ENCODE peak calls at places on chromosomes 6 and 20, in six cellular contexts. D, F, Y, J, G and R are unnamed samples.

GRCh38 chr20:18857640-18858039 is 44.1 kb downstream of the SCP2D1 start:
- DNase-seq in D (no peak), F (no peak), Y (no peak), J (no peak), G (no peak), R (no peak)

GRCh38 chr6:53413326-53413725 is 64.6 kb upstream of the ELOVL5 start:
- DNase-seq in D (no peak), F (no peak), Y (no peak), J (no peak), G (no peak), R (no peak)

GRCh38 chr6:7151381-7151780 is 43.6 kb downstream of the RREB1 start:
- DNase-seq in D (no peak), F (no peak), Y (no peak), J (no peak), G (no peak), R (no peak)

GRCh38 chr20:46575794-46576495 is 25.5 kb upstream of the OCSTAMP start:
- DNase-seq in D (no peak), F (no peak), Y (no peak), J (no peak), G (no peak), R (no peak)

GRCh38 chr6:34155471-34156300 is 9.8 kb upstream of the GRM4 start:
- DNase-seq in D (no peak), F (no peak), Y (no peak), J (no peak), G (no peak), R (peak; percentile 3)

GRCh38 chr20:59122377-59122932 is 41.2 kb upstream of the ZNF831 start:
- DNase-seq in D (no peak), F (no peak), Y (no peak), J (no peak), G (no peak), R (no peak)

GRCh38 chr6:26571592-26572296 is 25.0 kb upstream of the ABT1 start:
- DNase-seq in D (no peak), F (peak; percentile 72), Y (peak; percentile 75), J (peak; percentile 76), G (peak; percentile 50), R (no peak)

GRCh38 chr6:122649701-122650100 is 39.5 kb downstream of the PKIB start:
- DNase-seq in D (no peak), F (no peak), Y (no peak), J (no peak), G (no peak), R (no peak)

GRCh38 chr20:64168381-64169088 is 4.3 kb downstream of the MYT1 start:
- DNase-seq in D (no peak), F (no peak), Y (no peak), J (peak; percentile 17), G (no peak), R (no peak)

GRCh38 chr6:42532038-42532669 is 31.7 kb upstream of the UBR2 start:
- DNase-seq in D (no peak), F (peak; percentile 29), Y (no peak), J (peak; percentile 11), G (no peak), R (peak; percentile 39)

GRCh38 chr6:84282566-84282965 is 55.1 kb upstream of the CEP162 start:
- DNase-seq in D (no peak), F (no peak), Y (no peak), J (peak; percentile 69), G (no peak), R (no peak)

GRCh38 chr6:12717356-12717755 is 789 bp downstream of the PHACTR1 start:
- DNase-seq in D (no peak), F (no peak), Y (no peak), J (no peak), G (no peak), R (no peak)

GRCh38 chr6:35496036-35496850 is 636 bp downstream of the TEAD3 start:
- DNase-seq in D (peak; percentile 72), F (peak; percentile 64), Y (no peak), J (peak; percentile 78), G (peak; percentile 50), R (peak; percentile 78)

GRCh38 chr6:38178584-38178886 is 359.0 kb downstream of the ZFAND3 start:
- DNase-seq in D (no peak), F (no peak), Y (no peak), J (no peak), G (no peak), R (no peak)

GRCh38 chr6:111614833-111615582 is 9.3 kb upstream of the TRAF3IP2 start:
- DNase-seq in D (no peak), F (peak; percentile 87), Y (no peak), J (peak; percentile 54), G (no peak), R (no peak)

GRCh38 chr6:144586986-144587385 is 301.9 kb downstream of the UTRN start:
- DNase-seq in D (no peak), F (no peak), Y (no peak), J (no peak), G (no peak), R (no peak)

GRCh38 chr6:23031986-23032385 is 462.6 kb downstream of the HDGFL1 start:
- DNase-seq in D (no peak), F (no peak), Y (no peak), J (no peak), G (no peak), R (no peak)

GRCh38 chr6:33935439-33936080 is 131.8 kb upstream of the MLN start:
- DNase-seq in D (no peak), F (no peak), Y (no peak), J (no peak), G (no peak), R (no peak)

GRCh38 chr6:3805448-3806123 is 43.6 kb upstream of the FAM50B start:
- DNase-seq in D (no peak), F (no peak), Y (no peak), J (no peak), G (no peak), R (no peak)

GRCh38 chr20:62339647-62340062 is 27.5 kb downstream of the LAMA5 start:
- DNase-seq in D (no peak), F (no peak), Y (no peak), J (no peak), G (no peak), R (no peak)

GRCh38 chr20:60062431-60063336 is 104.5 kb downstream of the CDH26 start:
- DNase-seq in D (peak; percentile 70), F (no peak), Y (peak; percentile 51), J (peak; percentile 61), G (no peak), R (peak; percentile 31)

GRCh38 chr6:87436435-87436834 is 28.7 kb downstream of the CFAP206 start:
- DNase-seq in D (no peak), F (peak; percentile 45), Y (no peak), J (peak; percentile 54), G (no peak), R (peak; percentile 15)

GRCh38 chr6:165659945-165660862 is 2.8 kb downstream of the PDE10A start:
- DNase-seq in D (no peak), F (no peak), Y (peak; percentile 58), J (peak; percentile 68), G (peak; percentile 44), R (no peak)

GRCh38 chr6:154974485-154975149 is 20.5 kb upstream of the TIAM2 start:
- DNase-seq in D (no peak), F (no peak), Y (no peak), J (no peak), G (no peak), R (no peak)

GRCh38 chr20:11799131-11799800 is 118.4 kb upstream of the BTBD3 start:
- DNase-seq in D (no peak), F (no peak), Y (no peak), J (no peak), G (no peak), R (no peak)

GRCh38 chr6:143485967-143486366 is 25.6 kb downstream of the FUCA2 start:
- DNase-seq in D (no peak), F (no peak), Y (no peak), J (no peak), G (no peak), R (no peak)

GRCh38 chr6:148972481-148972880 is 225.7 kb downstream of the UST start:
- DNase-seq in D (peak; percentile 80), F (peak; percentile 63), Y (peak; percentile 59), J (peak; percentile 63), G (no peak), R (no peak)

GRCh38 chr6:130517444-130517931 is 151.7 kb downstream of the TMEM200A start:
- DNase-seq in D (no peak), F (no peak), Y (no peak), J (no peak), G (no peak), R (no peak)

GRCh38 chr6:40998661-40999060 is 40.4 kb downstream of the UNC5CL start:
- DNase-seq in D (no peak), F (no peak), Y (no peak), J (no peak), G (no peak), R (no peak)
- H3K27ac ChIP-seq in D (peak overlapping the region; percentile 31), F (no peak overlapping the region), Y (peak overlapping the region; percentile 1), J (peak overlapping the region; percentile 47), G (peak overlapping the region; percentile 74), R (no peak overlapping the region)

DNA sequence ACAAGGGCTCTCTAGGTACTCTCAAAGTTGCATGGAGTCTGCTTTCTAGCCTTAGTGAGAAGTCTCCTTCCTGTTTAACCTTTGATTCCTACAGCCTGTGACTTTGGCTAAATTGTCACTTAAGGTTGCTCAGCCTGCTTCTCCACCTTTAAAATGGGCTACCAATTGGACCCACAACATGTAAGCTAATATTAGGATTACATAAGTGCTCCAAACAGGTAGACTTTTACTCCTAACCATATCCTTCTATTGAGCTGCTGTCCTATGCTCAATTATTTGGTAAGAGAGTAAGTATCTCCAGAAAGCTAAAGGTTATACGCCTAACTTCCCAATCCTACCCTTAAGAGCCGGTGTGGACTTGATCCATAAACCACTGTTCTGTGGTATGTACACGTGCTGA is 2.9 kb downstream of the PCNA start:
- DNase-seq in D (no peak), F (no peak), Y (no peak), J (no peak), G (no peak), R (no peak)
- H3K4me3 ChIP-seq in D (no peak overlapping the region), F (no peak overlapping the region), Y (no peak overlapping the region), J (no peak overlapping the region), G (no peak overlapping the region), R (no peak overlapping the region)

DNA sequence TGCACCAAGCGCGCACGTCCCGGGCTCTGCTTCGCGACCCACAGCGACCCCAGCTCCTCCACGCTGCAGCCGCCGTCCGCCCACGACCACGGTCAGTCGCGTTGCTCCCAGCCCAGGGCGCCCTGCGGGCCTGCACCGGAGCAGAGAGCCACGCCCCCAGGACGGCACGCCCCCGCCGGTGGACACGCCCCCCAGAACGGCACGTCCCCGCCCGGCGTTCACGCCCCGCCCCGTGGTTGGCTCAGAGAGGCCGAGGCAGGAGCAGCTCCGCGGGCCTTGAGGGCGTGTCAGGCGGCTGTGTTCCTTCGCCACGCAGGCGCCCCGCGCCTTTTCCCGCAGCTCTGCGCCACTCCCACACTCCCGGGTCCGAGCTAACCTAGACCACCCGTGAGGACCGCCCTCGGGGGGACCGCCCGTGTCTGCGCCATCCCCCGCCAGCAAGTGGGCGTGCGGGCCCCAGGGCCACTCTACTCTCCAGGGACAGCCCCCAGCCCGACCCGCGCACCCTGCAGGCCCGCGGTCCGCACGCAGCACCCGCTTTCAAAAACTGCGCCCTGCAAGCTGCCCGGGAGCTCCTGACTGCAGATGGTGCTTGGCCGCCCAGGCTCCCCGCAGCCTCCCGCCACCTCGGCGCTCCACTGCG is at the start of gene RNASET2:
- DNase-seq in D (peak; percentile 99), F (peak; percentile 99), Y (peak; percentile 99), J (peak; percentile 99), G (peak; percentile 99), R (peak; percentile 98)
- H3K4me1 ChIP-seq in D (peaks cover 4% of the 10 kb centered on the region), F (peaks cover 13% of the 10 kb centered on the region), Y (peaks cover 3% of the 10 kb centered on the region), J (peaks cover 2% of the 10 kb centered on the region), G (peaks cover 13% of the 10 kb centered on the region), R (peaks cover 3% of the 10 kb centered on the region)

DNA sequence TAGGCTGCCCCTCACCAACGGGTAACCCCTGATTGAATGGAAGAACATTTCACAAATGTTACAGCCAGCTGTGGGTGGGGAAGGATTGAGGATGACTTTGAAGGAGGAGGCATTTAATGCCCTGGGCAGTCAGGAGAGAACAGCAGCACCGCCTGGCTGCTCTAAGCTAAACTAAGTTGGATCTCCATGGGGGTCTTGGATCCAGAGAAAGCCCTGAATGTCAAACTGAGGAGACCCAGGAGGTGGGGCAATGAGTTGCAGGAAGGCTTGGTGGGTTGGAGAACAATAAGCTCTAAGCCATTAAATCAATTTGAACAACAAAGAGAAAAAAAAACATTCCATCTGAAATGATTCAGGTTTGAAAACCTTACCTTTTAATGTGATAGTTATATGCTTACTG is 35.4 kb downstream of the TMX4 start:
- DNase-seq in D (no peak), F (no peak), Y (no peak), J (no peak), G (no peak), R (no peak)
- H3K27ac ChIP-seq in D (no peak overlapping the region), F (no peak overlapping the region), Y (no peak overlapping the region), J (no peak overlapping the region), G (no peak overlapping the region), R (no peak overlapping the region)